ENCODE peak calls at places on chromosome 4, in nine cellular contexts. X is lower leg skin; Z is natural killer cell treated with Interleukin-12 subunit alpha and Interleukin-12 subunit beta and Interleukin-15 and Interleukin-18, amount 100 ng/mL, for 72 hours; N is ureter; Y is ELF-1; G is prostate gland; S is fibroblast of lung; B is Caco-2; R is RPMI7951. J is an unnamed sample.

GRCh38 chr4:147773261-147774184 is 41.6 kb downstream of the ARHGAP10 start:
- DNase-seq in R (peak), G (no peak), N (no peak), S (peak), X (no peak), Y (peak), B (no peak), Z (no peak), J (no peak)

GRCh38 chr4:16496501-16496900 is 270.2 kb upstream of the TAPT1 start:
- DNase-seq in Y (no peak), Z (no peak), S (peak), R (peak), X (no peak), N (no peak), G (no peak), B (no peak), J (no peak)

GRCh38 chr4:154485127-154485773 is 6.3 kb downstream of the DCHS2 start:
- DNase-seq in Z (no peak), X (no peak), G (no peak), N (no peak), S (no peak), Y (no peak), B (no peak), R (no peak), J (no peak)

GRCh38 chr4:118770741-118771187 is 65.2 kb downstream of the SEC24D start:
- DNase-seq in Y (no peak), R (no peak), S (no peak), N (no peak), Z (no peak), X (no peak), B (no peak), G (no peak), J (no peak)

GRCh38 chr4:184746532-184746870 is 12.6 kb upstream of the CENPU start:
- DNase-seq in X (peak), S (peak), Z (no peak), B (peak), G (peak), N (peak), Y (peak), R (peak), J (peak)

GRCh38 chr4:128670434-128670999 is 139.0 kb upstream of the JADE1 start:
- DNase-seq in N (no peak), S (peak), R (no peak), G (no peak), Z (no peak), B (no peak), X (no peak), Y (no peak), J (no peak)

GRCh38 chr4:148444296-148445070 is 2.3 kb upstream of the NR3C2 start:
- DNase-seq in X (no peak), B (peak), Y (peak), G (peak), N (peak), R (no peak), Z (no peak), S (no peak), J (peak)

GRCh38 chr4:158315706-158316105 is 105.4 kb downstream of the TMEM144 start:
- DNase-seq in Y (no peak), X (no peak), R (no peak), Z (no peak), S (peak), N (no peak), B (no peak), G (no peak), J (no peak)

GRCh38 chr4:155741546-155741945 is 17.3 kb upstream of the GUCY1B1 start:
- DNase-seq in X (no peak), B (no peak), S (no peak), R (no peak), Z (no peak), Y (no peak), G (no peak), N (no peak), J (no peak)

GRCh38 chr4:152356428-152357034 is 179.4 kb downstream of the FBXW7 start:
- DNase-seq in B (no peak), Z (no peak), N (no peak), X (no peak), R (no peak), Y (no peak), G (no peak), S (peak), J (no peak)

GRCh38 chr4:106628616-106629606 is 260.3 kb upstream of the GIMD1 start:
- DNase-seq in Z (no peak), G (no peak), Y (no peak), N (no peak), R (no peak), S (no peak), X (no peak), B (no peak), J (no peak)

GRCh38 chr4:109298279-109299010 is 4.0 kb downstream of the COL25A1 start:
- DNase-seq in R (no peak), S (peak), Y (no peak), G (no peak), B (peak), X (no peak), Z (no peak), N (no peak), J (no peak)

GRCh38 chr4:137892134-137892533 is 350.0 kb downstream of the SLC7A11 start:
- DNase-seq in Z (no peak), G (no peak), Y (no peak), R (peak), S (peak), N (no peak), X (no peak), B (no peak), J (no peak)

GRCh38 chr4:149781150-149781549 is 34.5 kb downstream of the IQCM start:
- DNase-seq in X (no peak), G (no peak), N (no peak), Z (no peak), R (peak), S (peak), Y (no peak), B (no peak), J (no peak)

GRCh38 chr4:54541426-54542118 is 116.2 kb upstream of the KIT start:
- DNase-seq in Y (no peak), Z (no peak), X (no peak), R (peak), B (no peak), N (no peak), G (no peak), S (no peak), J (no peak)

GRCh38 chr4:76569225-76569624 is 134.2 kb downstream of the SHROOM3 start:
- DNase-seq in Y (no peak), N (no peak), Z (no peak), X (no peak), R (no peak), G (no peak), S (no peak), B (no peak), J (no peak)

GRCh38 chr4:6263541-6264540 is 5.8 kb upstream of the WFS1 start:
- DNase-seq in B (peak), R (peak), N (no peak), X (no peak), S (peak), Z (no peak), Y (no peak), G (no peak), J (no peak)

GRCh38 chr4:970046-970745 is 3.2 kb downstream of the DGKQ start:
- DNase-seq in S (no peak), G (no peak), B (no peak), Z (peak), X (no peak), Y (no peak), N (no peak), R (no peak), J (no peak)

GRCh38 chr4:139892973-139893736 is 227.5 kb downstream of the MGST2 start:
- DNase-seq in Z (no peak), S (no peak), Y (peak), G (no peak), R (no peak), B (no peak), X (no peak), N (no peak), J (no peak)

GRCh38 chr4:151866266-151866918 is 105.6 kb upstream of the GATB start:
- DNase-seq in N (no peak), B (no peak), S (no peak), X (no peak), G (no peak), Z (no peak), R (peak), Y (no peak), J (no peak)

GRCh38 chr4:137125011-137125410 is 407.3 kb downstream of the PCDH18 start:
- DNase-seq in S (peak), B (no peak), G (no peak), N (no peak), Z (no peak), R (peak), X (peak), Y (no peak), J (no peak)

GRCh38 chr4:99054428-99054994 is 34.1 kb downstream of the ADH5 start:
- DNase-seq in S (no peak), X (no peak), N (no peak), B (no peak), Z (no peak), Y (no peak), R (no peak), G (no peak), J (no peak)

GRCh38 chr4:180563977-180564376 is 1679.2 kb upstream of the TENM3 start:
- DNase-seq in Z (no peak), B (no peak), N (no peak), Y (no peak), R (no peak), G (no peak), S (no peak), X (no peak), J (no peak)

GRCh38 chr4:78618426-78618825 is 66.9 kb downstream of the ANXA3 start:
- DNase-seq in Z (no peak), G (no peak), S (no peak), N (no peak), Y (no peak), X (no peak), R (no peak), B (no peak), J (no peak)

GRCh38 chr4:56156141-56156540 is 207.4 kb downstream of the CEP135 start:
- DNase-seq in Y (no peak), N (no peak), S (no peak), X (no peak), B (peak), G (no peak), R (no peak), Z (no peak), J (no peak)

GRCh38 chr4:76753814-76754213 is 144.1 kb downstream of the SOWAHB start:
- DNase-seq in Z (no peak), X (no peak), S (peak), N (no peak), R (peak), B (no peak), Y (no peak), G (no peak), J (no peak)

GRCh38 chr4:172147702-172148101 is 334.5 kb downstream of the GALNTL6 start:
- DNase-seq in G (no peak), R (no peak), S (peak), X (no peak), N (no peak), B (no peak), Z (no peak), Y (no peak), J (no peak)

GRCh38 chr4:9893329-9894108 is 112.1 kb downstream of the DRD5 start:
- DNase-seq in N (no peak), S (no peak), R (no peak), Z (no peak), Y (no peak), G (no peak), X (no peak), B (no peak), J (no peak)

GRCh38 chr4:8526363-8526855 is 53.8 kb upstream of the GPR78 start:
- DNase-seq in R (no peak), S (no peak), N (no peak), X (no peak), G (no peak), B (no peak), Y (no peak), Z (no peak), J (no peak)

GRCh38 chr4:185792384-185793146 is 19.4 kb downstream of the SORBS2 start:
- DNase-seq in X (no peak), Y (no peak), G (no peak), N (no peak), S (peak), Z (no peak), B (no peak), R (peak), J (no peak)

GRCh38 chr4:41256740-41257256 is at the start of gene UCHL1:
- DNase-seq in Y (peak), R (peak), Z (no peak), N (no peak), X (no peak), B (peak), G (no peak), S (peak), J (no peak)

GRCh38 chr4:119087121-119087520 is 48.5 kb upstream of the MYOZ2 start:
- DNase-seq in S (peak), B (no peak), N (no peak), Y (no peak), R (peak), Z (no peak), G (no peak), X (no peak), J (no peak)

GRCh38 chr4:6403400-6403685 is 69.1 kb downstream of the PPP2R2C start:
- DNase-seq in X (no peak), N (no peak), S (no peak), R (no peak), Y (no peak), Z (no peak), G (no peak), B (no peak), J (no peak)

GRCh38 chr4:77538574-77539157 is 67.0 kb upstream of the CXCL13 start:
- DNase-seq in B (no peak), N (no peak), Y (no peak), S (peak), G (no peak), X (no peak), Z (no peak), R (peak), J (peak)